ENCODE peak calls at places on chromosomes 16 and 17, in five cellular contexts. O, U, F, L and G are unnamed samples.

GRCh38 chr16:8453359-8453758 is 137.0 kb downstream of the TMEM114 start:
- ATAC-seq in O (no peak), U (no peak), F (no peak), L (no peak), G (no peak)

GRCh38 chr16:11476676-11477075 is 110.0 kb downstream of the LITAF start:
- ATAC-seq in O (no peak), U (no peak), F (no peak), L (no peak), G (no peak)

GRCh38 chr17:65142247-65142646 is 5.1 kb downstream of the RGS9 start:
- ATAC-seq in O (no peak), U (no peak), F (no peak), L (no peak), G (no peak)

GRCh38 chr17:55423535-55423934 is 1.9 kb upstream of the MMD start:
- ATAC-seq in O (no peak), U (no peak), F (no peak), L (no peak), G (no peak)

GRCh38 chr16:57993452-57993851 is 7.0 kb downstream of the ZNF319 start:
- ATAC-seq in O (no peak), U (no peak), F (peak; percentile 16), L (no peak), G (no peak)

GRCh38 chr16:55204094-55204493 is 119.9 kb upstream of the IRX6 start:
- ATAC-seq in O (no peak), U (no peak), F (no peak), L (no peak), G (no peak)

GRCh38 chr16:67397812-67398545 is 4.7 kb upstream of the TPPP3 start:
- ATAC-seq in O (no peak), U (no peak), F (no peak), L (peak; percentile 6), G (no peak)

GRCh38 chr16:4496305-4496704 is 20.1 kb downstream of the HMOX2 start:
- ATAC-seq in O (peak; percentile 58), U (no peak), F (no peak), L (no peak), G (no peak)

GRCh38 chr16:13049688-13050087 is 148.3 kb downstream of the SHISA9 start:
- ATAC-seq in O (no peak), U (no peak), F (no peak), L (no peak), G (no peak)

GRCh38 chr16:31256466-31256865 is 3.3 kb upstream of the ITGAM start:
- ATAC-seq in O (no peak), U (no peak), F (no peak), L (no peak), G (no peak)

GRCh38 chr17:52106638-52107261 is 51.8 kb downstream of the CA10 start:
- ATAC-seq in O (no peak), U (no peak), F (no peak), L (peak; percentile 68), G (no peak)

GRCh38 chr16:50644245-50644644 is 36.9 kb downstream of the SNX20 start:
- ATAC-seq in O (no peak), U (no peak), F (no peak), L (peak; percentile 1), G (no peak)

DNA sequence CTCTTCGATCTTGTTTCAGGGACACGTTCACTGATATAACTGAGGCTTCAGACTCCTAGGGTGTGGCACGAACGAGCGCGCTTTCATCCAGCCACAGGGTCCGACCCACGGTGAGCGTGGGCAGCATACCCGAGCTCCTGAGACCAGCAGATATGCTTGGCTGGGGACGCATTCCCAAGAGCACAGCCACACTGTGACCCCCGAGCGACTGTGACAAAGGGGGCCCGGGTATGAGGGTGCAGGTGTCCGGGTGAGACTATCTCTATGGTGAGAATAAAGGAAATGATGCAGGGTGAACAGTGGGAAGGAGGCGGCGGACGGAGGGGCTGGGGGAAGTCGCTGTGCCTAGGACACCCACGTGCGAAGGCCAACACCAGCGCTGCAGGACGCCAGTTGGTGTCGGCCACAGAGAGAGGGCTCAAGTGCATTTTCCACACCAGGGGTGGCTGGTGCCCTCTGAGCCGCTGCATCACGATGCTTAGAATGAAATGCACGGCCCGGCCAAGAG is 17.6 kb downstream of the RPH3AL start:
- ATAC-seq in O (no peak), U (no peak), F (no peak), L (no peak), G (no peak)
- TF ChIP-seq POLR2A in O (no peak), U (no peak), F (no peak), L (no peak), G (no peak)

DNA sequence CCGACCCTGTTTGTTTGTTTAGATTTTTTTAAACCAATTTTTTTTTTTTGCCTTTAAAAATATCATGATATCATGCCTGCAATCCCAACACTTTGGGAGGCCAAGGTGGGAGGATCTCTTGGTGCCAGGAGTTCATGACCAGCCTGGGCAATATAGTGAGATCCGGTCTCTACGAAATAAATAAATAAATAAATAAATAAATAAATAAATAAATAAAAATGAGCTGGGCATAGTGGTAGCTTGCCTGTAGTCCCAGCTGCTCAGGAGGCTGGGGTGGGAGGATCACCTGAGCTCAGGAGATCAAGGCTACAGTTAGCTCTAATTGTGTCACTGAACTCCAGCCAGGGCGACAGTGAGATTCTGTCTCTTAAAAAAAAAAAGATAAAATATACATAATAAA is 8.1 kb upstream of the IGF2BP1 start:
- ATAC-seq in O (no peak), U (no peak), F (no peak), L (no peak), G (no peak)
- H3K27me3 ChIP-seq in O (peaks cover 30% of the 10 kb centered on the region), U (peaks cover 93% of the 10 kb centered on the region), F (no peaks in the 10 kb centered on the region), L (no peaks in the 10 kb centered on the region), G (peaks cover 100% of the 10 kb centered on the region)

GRCh38 chr16:27408012-27408601 is 6.1 kb downstream of the IL21R start:
- ATAC-seq in O (peak; percentile 73), U (no peak), F (no peak), L (peak; percentile 96), G (no peak)
- H3K27ac ChIP-seq in O (no peak overlapping the region), U (no peak overlapping the region), F (no peak overlapping the region), L (no peak overlapping the region), G (no peak overlapping the region)

GRCh38 chr16:70523621-70524405 is at the start of gene SF3B3:
- ATAC-seq in O (peak; percentile 73), U (peak; percentile 81), F (peak; percentile 86), L (peak; percentile 85), G (peak; percentile 77)

GRCh38 chr16:70526403-70526802 is 2.8 kb downstream of the SF3B3 start:
- ATAC-seq in O (no peak), U (no peak), F (no peak), L (no peak), G (no peak)

GRCh38 chr16:70522216-70523000 is 946 bp downstream of the COG4 start:
- ATAC-seq in O (no peak), U (no peak), F (no peak), L (no peak), G (no peak)

GRCh38 chr16:70520612-70521297 is 2.6 kb downstream of the COG4 start:
- ATAC-seq in O (no peak), U (no peak), F (no peak), L (no peak), G (no peak)

GRCh38 chr16:70523013-70523620 is at the start of gene COG4:
- ATAC-seq in O (peak; percentile 88), U (peak; percentile 86), F (peak; percentile 91), L (peak; percentile 85), G (peak; percentile 89)
- TF ChIP-seq POLR2A in O (no peak), U (no peak), F (no peak), L (peak; percentile 94), G (no peak)

DNA sequence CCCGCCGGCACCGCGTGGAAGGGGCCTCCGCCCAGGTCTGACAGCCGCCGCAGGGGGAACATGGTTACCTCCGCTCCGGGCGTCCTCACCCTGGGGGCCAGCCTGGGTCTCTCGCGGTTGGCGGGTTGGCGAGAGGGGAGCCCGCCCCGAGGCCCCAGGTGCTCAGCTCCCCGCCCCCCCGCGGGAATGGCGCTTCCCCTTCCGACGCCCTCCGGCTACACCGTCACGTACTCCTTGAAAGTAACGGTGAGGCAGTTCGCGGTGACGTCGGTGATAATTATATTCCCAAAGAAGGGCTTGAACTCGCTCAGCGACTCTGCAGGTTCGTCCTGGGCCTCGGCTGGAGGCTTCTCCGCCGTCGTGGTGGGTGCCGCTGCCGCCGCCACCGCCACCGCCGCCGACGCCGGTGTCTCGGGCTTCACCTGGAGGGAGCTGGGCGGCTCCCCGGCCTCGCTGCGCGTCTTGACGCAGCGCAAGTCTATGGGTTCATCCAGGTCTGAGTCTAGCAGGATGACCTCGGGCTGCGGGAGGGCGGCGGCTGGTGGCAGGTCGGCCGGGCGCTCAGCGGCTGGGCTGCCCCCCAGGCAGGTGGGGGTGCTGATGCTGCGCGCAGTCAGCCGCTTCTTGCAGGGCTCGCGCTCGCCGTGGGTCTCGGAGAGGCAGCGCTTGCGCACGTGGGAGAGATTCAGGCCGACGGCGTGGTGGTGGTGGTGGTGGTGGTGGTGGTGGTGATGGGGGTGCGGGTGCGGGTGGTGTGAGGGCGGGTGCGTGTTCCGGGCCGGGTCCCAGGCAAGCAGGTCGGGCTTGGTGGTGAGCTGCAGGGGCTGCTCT is 5.3 kb downstream of the CBX4 start:
- ATAC-seq in O (no peak), U (no peak), F (no peak), L (no peak), G (no peak)
- H3K27me3 ChIP-seq in O (no peaks in the 10 kb centered on the region), U (peaks cover 17% of the 10 kb centered on the region), F (no peaks in the 10 kb centered on the region), L (no peaks in the 10 kb centered on the region), G (no peaks in the 10 kb centered on the region)

GRCh38 chr16:53817117-53817516 is 113.2 kb downstream of the FTO start:
- ATAC-seq in O (peak; percentile 82), U (peak; percentile 30), F (no peak), L (no peak), G (peak; percentile 68)
- H3K27ac ChIP-seq in O (no peak overlapping the region), U (no peak overlapping the region), F (no peak overlapping the region), L (no peak overlapping the region), G (no peak overlapping the region)

DNA sequence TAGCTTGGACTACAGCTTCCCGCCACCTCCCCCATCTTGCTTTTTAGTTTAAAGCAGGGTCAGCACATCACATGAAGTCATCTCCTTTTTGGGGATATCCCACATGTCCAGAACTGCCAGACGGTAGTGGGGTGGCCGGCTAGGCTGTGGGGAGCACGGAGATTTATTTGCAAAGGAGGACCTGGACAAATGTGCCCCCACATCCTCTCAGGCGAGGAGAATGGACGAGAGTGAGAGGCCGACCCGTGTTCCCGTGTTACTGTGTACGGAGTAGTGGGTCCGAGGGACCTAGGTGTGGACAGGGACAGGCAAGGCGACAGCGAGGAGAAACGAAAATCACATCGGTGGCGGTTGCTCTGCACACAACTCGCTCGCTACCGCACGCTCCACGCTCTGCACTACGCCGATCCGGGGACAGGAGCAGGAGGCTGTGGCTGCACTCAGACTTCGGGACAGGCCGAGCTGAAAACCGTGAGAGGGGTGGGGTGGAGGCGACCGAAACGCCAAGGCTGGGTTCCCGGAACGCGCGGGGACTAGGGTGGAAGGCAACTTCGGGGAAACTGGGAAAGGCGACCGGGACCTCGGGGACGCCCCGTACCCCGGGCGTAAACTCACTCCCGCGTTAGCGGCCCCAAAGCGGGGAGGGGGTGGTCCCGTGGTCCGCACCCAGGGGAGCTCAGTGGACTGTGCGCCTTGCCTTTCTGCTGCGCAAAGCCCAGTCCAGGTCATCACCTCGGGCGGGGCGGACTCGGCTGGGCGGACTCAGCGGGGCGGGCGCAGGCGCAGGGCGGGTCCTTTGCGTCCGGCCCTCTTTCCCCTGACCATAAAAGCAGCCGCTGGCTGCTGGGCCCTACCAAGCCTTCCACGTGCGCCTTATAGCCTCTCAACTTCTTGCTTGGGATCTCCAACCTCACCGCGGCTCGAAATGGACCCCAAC is at the start of gene MT1A:
- ATAC-seq in O (peak; percentile 90), U (peak; percentile 75), F (peak; percentile 80), L (peak; percentile 84), G (peak; percentile 84)
- TF ChIP-seq POLR2A in O (no peak), U (peak; percentile 66), F (peak; percentile 83), L (no peak), G (peak; percentile 27)

GRCh38 chr17:45236002-45236606 is 14.4 kb downstream of the FMNL1 start:
- ATAC-seq in O (no peak), U (no peak), F (no peak), L (no peak), G (no peak)
- H3K27me3 ChIP-seq in O (peaks cover 2% of the 10 kb centered on the region), U (peaks cover 2% of the 10 kb centered on the region), F (no peaks in the 10 kb centered on the region), L (peaks cover 35% of the 10 kb centered on the region), G (peaks cover 48% of the 10 kb centered on the region)